ENCODE peak calls at places on chromosomes 12 and 14, in ten cellular contexts. R is spleen; D is esophagus squamous epithelium; Q is CD8-positive, alpha-beta memory T cell; C is adrenal gland; X is left ventricle myocardium inferior; Y is tibial artery; I is heart right ventricle; V is sigmoid colon; B is PC-3. G is an unnamed sample. For H3K4me1, the result is how much of the 10 kb centered on the place peaks cover.

GRCh38 chr12:46774011-46774633 is 51.7 kb downstream of the SLC38A4 start:
- DNase-seq in R (no peak), D (no peak), C (no peak), Q (no peak), B (peak), Y (no peak), I (no peak), X (no peak), V (no peak), G (no peak)

GRCh38 chr12:113186033-113186365 is 478 bp downstream of the RITA1 start:
- DNase-seq in V (no peak), I (no peak), R (no peak), D (no peak), B (peak), Q (no peak), C (peak), Y (no peak), X (no peak), G (no peak)

GRCh38 chr12:27946396-27946795 is 26.1 kb downstream of the PTHLH start:
- DNase-seq in I (no peak), R (no peak), Q (no peak), V (no peak), B (no peak), Y (no peak), D (no peak), X (no peak), C (no peak), G (no peak)

GRCh38 chr14:34064349-34064748 is 113.5 kb upstream of the EGLN3 start:
- DNase-seq in C (no peak), V (peak), B (no peak), R (no peak), D (no peak), I (no peak), Q (no peak), Y (peak), X (peak), G (no peak)

GRCh38 chr14:36604757-36605505 is 22.5 kb upstream of the NKX2-8 start:
- DNase-seq in Y (no peak), C (peak), B (peak), R (no peak), D (no peak), V (no peak), X (no peak), Q (no peak), I (no peak), G (peak)

GRCh38 chr12:100738086-100738485 is 56.5 kb upstream of the ANO4 start:
- DNase-seq in D (no peak), I (no peak), V (no peak), X (no peak), Y (no peak), C (no peak), R (no peak), Q (no peak), B (no peak), G (no peak)

GRCh38 chr12:111942557-111942956 is 70.4 kb downstream of the TMEM116 start:
- DNase-seq in R (no peak), C (peak), Y (no peak), I (no peak), V (no peak), Q (no peak), B (peak), X (no peak), D (no peak), G (peak)

GRCh38 chr12:3184485-3184884 is 107.3 kb downstream of the TSPAN9 start:
- DNase-seq in Q (no peak), B (no peak), Y (no peak), D (no peak), C (no peak), R (no peak), I (no peak), X (no peak), V (no peak), G (no peak)

GRCh38 chr14:71686677-71687076 is 245.6 kb upstream of the RGS6 start:
- DNase-seq in Q (no peak), D (no peak), R (no peak), Y (peak), B (no peak), X (no peak), I (no peak), C (peak), V (peak), G (no peak)
- H3K4me1 ChIP-seq in Q (under half), D (under half), R (under half), Y (under half), B (under half), X (under half), I (under half), C (under half), V (under half), G (under half)

DNA sequence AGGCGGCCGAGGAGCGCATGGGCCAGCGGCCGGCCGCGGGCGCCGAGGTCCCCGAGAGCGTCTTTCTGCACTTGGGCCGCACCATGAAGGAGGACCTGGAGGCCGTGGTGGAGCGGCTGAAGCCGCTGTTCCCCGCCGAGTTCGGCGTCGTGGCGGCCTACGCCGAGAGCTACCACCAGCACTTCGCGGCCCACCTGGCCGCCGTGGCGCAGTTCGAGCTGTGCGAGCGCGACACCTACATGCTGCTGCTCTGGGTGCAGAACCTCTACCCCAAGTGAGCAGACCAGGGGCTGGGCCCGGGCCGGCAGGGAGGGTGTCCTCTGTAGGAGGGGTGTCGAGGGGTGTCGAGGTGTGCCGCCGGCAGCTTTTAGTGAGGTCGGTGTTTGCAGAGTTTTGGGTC is 4.1 kb downstream of the TNFAIP2 start:
- DNase-seq in D (no peak), C (no peak), Y (no peak), I (no peak), B (no peak), V (no peak), X (peak), R (peak), Q (no peak), G (no peak)
- H3K4me1 ChIP-seq in D (half or more), C (under half), Y (under half), I (half or more), B (half or more), V (half or more), X (half or more), R (half or more), Q (under half), G (half or more)

GRCh38 chr12:51914034-51914923 is 7.0 kb downstream of the ACVRL1 start:
- DNase-seq in C (no peak), R (no peak), I (peak), D (no peak), X (peak), B (no peak), Y (no peak), V (peak), Q (no peak), G (no peak)
- H3K4me1 ChIP-seq in C (under half), R (half or more), I (half or more), D (under half), X (half or more), B (under half), Y (under half), V (under half), Q (under half), G (under half)

DNA sequence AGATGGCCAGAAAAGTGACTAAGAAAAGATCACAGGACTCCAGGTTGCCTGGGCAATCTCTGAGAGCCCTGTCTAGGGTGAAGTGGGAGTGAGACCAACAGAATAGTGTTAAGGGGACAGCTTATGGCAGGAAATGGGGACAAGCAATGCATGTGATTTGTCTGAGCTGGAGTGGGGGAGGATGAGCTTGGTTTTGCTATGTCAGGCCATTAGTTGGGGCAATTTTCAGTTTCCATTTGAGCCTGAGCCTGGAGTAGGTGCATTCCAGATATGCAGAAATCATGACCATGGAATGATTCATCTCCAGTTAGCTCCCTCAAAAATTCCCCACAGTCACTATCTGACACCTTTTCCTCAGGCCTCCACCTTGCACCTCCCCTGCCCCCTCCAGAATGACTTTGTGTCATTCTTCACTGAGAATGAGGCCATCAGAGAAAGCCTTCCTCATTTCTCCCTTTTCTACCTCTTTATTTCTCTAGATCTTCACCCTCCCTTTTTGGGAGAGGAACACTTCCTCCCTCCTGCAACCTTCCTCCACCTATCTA is 150.9 kb upstream of the PLEKHG7 start:
- DNase-seq in C (peak), Q (no peak), B (peak), R (no peak), Y (no peak), V (no peak), X (no peak), D (no peak), I (no peak), G (no peak)
- H3K4me1 ChIP-seq in C (under half), Q (under half), B (under half), R (under half), Y (under half), V (under half), X (under half), D (under half), I (under half), G (under half)

GRCh38 chr14:81523616-81524015 is 10.0 kb downstream of the SEL1L start:
- DNase-seq in V (no peak), C (no peak), B (no peak), D (no peak), X (no peak), Q (no peak), I (no peak), Y (no peak), R (no peak), G (no peak)
- H3K4me1 ChIP-seq in V (under half), C (under half), B (under half), D (under half), X (under half), Q (under half), I (under half), Y (under half), R (under half), G (under half)

DNA sequence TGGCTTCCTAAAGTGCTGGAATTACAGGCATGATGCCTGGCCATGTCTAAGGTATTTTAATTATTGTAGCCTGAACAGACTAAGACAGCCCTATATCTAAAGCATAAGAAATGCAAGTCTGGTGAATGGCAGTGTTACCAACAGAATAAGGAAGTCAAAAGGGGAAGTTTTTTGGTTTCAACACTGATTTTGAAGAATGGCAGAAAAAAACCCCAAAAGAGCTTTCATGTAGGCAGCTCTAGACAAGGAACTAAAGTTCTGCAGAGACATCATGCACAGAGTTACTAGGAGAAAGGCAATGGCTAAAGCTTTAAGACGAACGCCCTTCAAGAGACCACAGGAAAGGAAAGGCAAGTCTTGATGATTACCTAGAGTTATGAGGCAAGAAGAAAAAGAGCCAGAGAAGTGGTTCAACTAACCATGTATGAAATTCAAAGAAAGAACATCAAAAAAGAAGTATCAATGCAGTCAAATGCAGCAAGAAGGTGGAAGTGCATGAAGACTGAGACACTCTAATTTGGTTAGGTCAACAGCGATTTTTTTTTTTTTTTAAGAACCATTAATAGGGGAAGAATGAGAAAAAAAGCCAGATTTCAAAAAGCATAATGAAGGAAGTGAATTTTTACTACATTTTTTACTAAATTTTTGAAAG is 50.8 kb downstream of the RPS6KA5 start:
- DNase-seq in B (no peak), R (no peak), X (no peak), V (no peak), I (no peak), D (no peak), C (no peak), Q (no peak), Y (no peak), G (no peak)
- H3K4me1 ChIP-seq in B (under half), R (half or more), X (under half), V (half or more), I (under half), D (under half), C (under half), Q (under half), Y (under half), G (under half)

GRCh38 chr14:64760146-64760755 is 56.0 kb downstream of the PLEKHG3 start:
- DNase-seq in X (no peak), R (peak), I (peak), D (no peak), Y (no peak), C (peak), Q (peak), B (peak), V (no peak), G (peak)
- H3K4me1 ChIP-seq in X (half or more), R (half or more), I (half or more), D (half or more), Y (half or more), C (under half), Q (half or more), B (half or more), V (half or more), G (half or more)

G was measured in SJSA1.